ENCODE peak calls at places on chromosomes 16 and 17, in four cellular contexts. C is AG09309, N is ovary, R is HFF-Myc. T is an unnamed sample.

GRCh38 chr17:69608808-69609494 is 194.5 kb downstream of the MAP2K6 start:
- DNase-seq in C (peak), N (no peak), R (peak), T (peak)

GRCh38 chr17:72365857-72366415 is 245.1 kb downstream of the SOX9 start:
- DNase-seq in C (no peak), N (no peak), R (peak), T (peak)

GRCh38 chr17:19379306-19380075 is 1.2 kb downstream of the MAPK7 start:
- DNase-seq in C (no peak), N (no peak), R (no peak), T (no peak)

GRCh38 chr17:49197346-49197998 is 12.9 kb downstream of the GNGT2 start:
- DNase-seq in C (no peak), N (no peak), R (no peak), T (no peak)

GRCh38 chr16:17245727-17246576 is 224.8 kb downstream of the XYLT1 start:
- DNase-seq in C (no peak), N (no peak), R (no peak), T (no peak)

GRCh38 chr17:12719948-12720347 is 54.3 kb downstream of the MYOCD start:
- DNase-seq in C (no peak), N (no peak), R (no peak), T (no peak)

GRCh38 chr17:5541610-5542202 is 42.6 kb downstream of the NLRP1 start:
- DNase-seq in C (no peak), N (no peak), R (no peak), T (no peak)

GRCh38 chr16:64363039-64363438 is 758.8 kb downstream of the CDH11 start:
- DNase-seq in C (no peak), N (no peak), R (no peak), T (no peak)

GRCh38 chr17:80223142-80223815 is 3.1 kb downstream of the SLC26A11 start:
- DNase-seq in C (no peak), N (no peak), R (no peak), T (no peak)

GRCh38 chr17:72985882-72986720 is 106.4 kb downstream of the SLC39A11 start:
- DNase-seq in C (peak), N (no peak), R (no peak), T (peak)

GRCh38 chr17:12342609-12343248 is 322.1 kb downstream of the MAP2K4 start:
- DNase-seq in C (no peak), N (no peak), R (peak), T (no peak)

GRCh38 chr16:1560866-1561265 is 27.4 kb downstream of the TMEM204 start:
- DNase-seq in C (no peak), N (no peak), R (no peak), T (no peak)
- TF ChIP-seq CTCF in C (no peak), N (no peak), R (no peak), T (no peak)

DNA sequence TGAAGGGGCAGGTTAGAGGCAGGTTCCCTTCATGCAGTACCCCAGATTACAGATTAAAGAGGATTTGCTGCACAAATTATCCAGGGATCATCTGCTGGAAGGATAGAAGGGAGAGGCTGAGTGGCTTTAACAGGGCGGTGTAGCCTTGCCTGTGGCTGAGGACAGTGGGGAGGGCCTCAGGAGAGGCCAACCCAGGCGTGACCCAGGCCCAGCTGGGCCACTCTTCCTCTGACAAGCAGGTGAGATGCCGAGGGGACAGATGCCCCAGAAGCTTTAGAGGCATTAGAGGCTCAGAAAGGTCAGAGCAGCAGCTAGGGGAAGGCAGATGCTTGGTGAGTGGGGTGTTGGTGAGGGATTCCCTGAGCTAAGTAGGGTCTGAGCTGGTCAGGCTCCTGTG is 18.1 kb upstream of the MTMR4 start:
- DNase-seq in C (no peak), N (no peak), R (no peak), T (no peak)
- H3K4me3 ChIP-seq in C (no peak), N (no peak), R (no peak), T (peak)

GRCh38 chr17:83195330-83196087 is 116.1 kb downstream of the METRNL start:
- DNase-seq in C (peak), N (no peak), R (no peak), T (no peak)
- TF ChIP-seq CTCF in C (peak), N (no peak), R (no peak), T (no peak)

GRCh38 chr16:89791278-89791995 is 25.0 kb downstream of the FANCA start:
- DNase-seq in C (no peak), N (no peak), R (no peak), T (no peak)
- H3K4me3 ChIP-seq in C (no peak), N (no peak), R (no peak), T (no peak)

GRCh38 chr17:9011001-9011400 is 10.3 kb upstream of the NTN1 start:
- DNase-seq in C (no peak), N (no peak), R (no peak), T (no peak)

GRCh38 chr17:9007052-9007714 is 14.1 kb upstream of the NTN1 start:
- DNase-seq in C (no peak), N (no peak), R (no peak), T (no peak)

GRCh38 chr17:9009096-9009495 is 12.2 kb upstream of the NTN1 start:
- DNase-seq in C (no peak), N (no peak), R (no peak), T (no peak)

GRCh38 chr17:9006175-9006767 is 15.0 kb upstream of the NTN1 start:
- DNase-seq in C (no peak), N (no peak), R (no peak), T (no peak)

DNA sequence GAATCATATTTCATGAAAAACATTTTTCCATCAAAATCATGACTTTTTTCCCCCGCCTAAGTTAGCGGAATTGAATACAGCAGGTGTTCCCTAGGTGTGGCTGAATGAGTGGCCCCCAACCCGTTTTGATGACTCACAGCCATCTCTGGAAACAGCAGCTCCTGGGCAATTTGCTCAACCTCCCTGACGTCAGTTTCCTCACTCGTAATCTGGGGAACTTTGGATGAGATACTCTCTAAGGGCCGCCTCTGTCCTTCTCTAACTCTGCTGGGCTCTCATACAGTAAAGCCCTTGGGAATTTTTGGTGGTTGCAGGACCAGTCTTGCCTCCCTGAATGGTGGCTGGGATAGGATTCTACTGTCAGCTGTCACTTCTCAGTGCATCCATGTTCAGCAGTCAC is 11.6 kb upstream of the NTN1 start:
- DNase-seq in C (no peak), N (no peak), R (no peak), T (no peak)
- TF ChIP-seq CTCF in C (no peak), N (no peak), R (no peak), T (no peak)

GRCh38 chr16:21656795-21657768 is 4.7 kb upstream of the IGSF6 start:
- DNase-seq in C (no peak), N (no peak), R (peak), T (peak)
- H3K4me3 ChIP-seq in C (no peak), N (no peak), R (no peak), T (no peak)